ENCODE peak calls at places on chromosomes 11 and 22, in four cellular contexts. T, O, I and U are unnamed samples.

GRCh38 chr11:64371201-64371600 is 12.2 kb downstream of the RPS6KA4 start:
- DNase-seq in T (no peak), I (no peak), O (no peak), U (no peak)

GRCh38 chr11:35893796-35894475 is 49.9 kb upstream of the LDLRAD3 start:
- DNase-seq in T (no peak), O (no peak), I (peak), U (peak)

GRCh38 chr11:1468002-1468401 is 18.6 kb downstream of the MOB2 start:
- DNase-seq in I (no peak), T (no peak), O (no peak), U (no peak)

GRCh38 chr11:133835258-133836075 is 9.8 kb downstream of the SPATA19 start:
- DNase-seq in O (peak), T (no peak), I (peak), U (peak)

GRCh38 chr11:119044708-119045107 is 12.3 kb downstream of the HYOU1 start:
- DNase-seq in T (no peak), I (no peak), O (peak), U (no peak)

GRCh38 chr11:43124272-43124920 is 187.4 kb upstream of the API5 start:
- DNase-seq in I (no peak), T (no peak), O (no peak), U (no peak)

GRCh38 chr22:46428602-46429326 is 93.2 kb downstream of the TRMU start:
- DNase-seq in I (no peak), T (no peak), O (no peak), U (no peak)

GRCh38 chr11:102111011-102111786 is 952 bp downstream of the YAP1 start:
- DNase-seq in I (peak), O (peak), T (no peak), U (peak)

GRCh38 chr11:130673698-130674097 is 225.3 kb downstream of the ADAMTS15 start:
- DNase-seq in O (no peak), I (no peak), T (no peak), U (no peak)

GRCh38 chr11:36763187-36763586 is 165.2 kb upstream of the RAG2 start:
- DNase-seq in T (no peak), I (no peak), O (no peak), U (no peak)

GRCh38 chr22:50469377-50470305 is 5.2 kb downstream of the SBF1 start:
- DNase-seq in O (peak), T (peak), I (peak), U (peak)
- H3K4me3 ChIP-seq in O (no peak), T (no peak), I (no peak), U (no peak)

GRCh38 chr22:49052023-49052538 is 775.6 kb downstream of the BRD1 start:
- DNase-seq in T (no peak), I (no peak), O (peak), U (no peak)
- H3K4me3 ChIP-seq in T (peak), I (no peak), O (no peak), U (no peak)

DNA sequence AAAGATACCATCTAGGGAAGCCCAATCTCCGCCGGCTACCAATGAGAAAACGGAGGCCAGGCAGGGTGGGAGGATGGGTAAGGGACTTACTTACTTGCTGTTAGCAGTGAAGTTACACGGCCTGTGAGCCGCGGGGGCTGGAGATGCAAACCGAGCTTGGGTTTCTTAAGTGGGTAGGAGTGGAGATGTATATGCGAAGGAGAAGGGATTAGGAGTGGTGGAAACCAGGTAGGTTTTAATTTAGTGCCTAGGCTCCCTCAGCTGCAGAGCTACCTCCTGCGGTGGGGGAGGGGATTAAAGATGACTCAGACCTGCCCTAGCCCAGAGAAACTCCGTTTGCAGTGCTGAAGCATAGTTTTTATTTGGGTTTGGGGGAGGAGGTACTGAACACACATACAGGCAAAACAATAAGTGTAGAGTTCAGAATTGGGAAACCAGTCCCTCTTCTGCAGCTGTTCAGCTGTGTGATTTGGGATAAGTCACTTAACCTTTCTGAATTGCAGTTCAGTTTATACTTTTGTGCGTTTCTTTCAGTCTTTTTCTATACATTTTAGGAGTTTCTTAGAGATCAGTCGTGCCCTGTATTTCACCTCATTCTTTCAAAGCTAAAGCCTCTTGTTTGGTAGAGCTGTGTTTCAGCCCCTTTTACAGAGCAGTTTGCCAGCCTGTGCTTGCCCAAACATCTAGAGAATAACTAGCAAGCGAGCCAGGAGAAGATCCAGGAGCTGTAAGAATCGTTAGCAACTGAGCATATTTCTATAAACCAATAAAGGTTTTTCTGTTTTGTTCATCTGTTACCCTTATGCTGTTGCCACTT is 596 bp upstream of the TNRC6B start:
- DNase-seq in T (no peak), I (peak), O (peak), U (peak)
- H3K4me3 ChIP-seq in T (peak), I (peak), O (peak), U (peak)

DNA sequence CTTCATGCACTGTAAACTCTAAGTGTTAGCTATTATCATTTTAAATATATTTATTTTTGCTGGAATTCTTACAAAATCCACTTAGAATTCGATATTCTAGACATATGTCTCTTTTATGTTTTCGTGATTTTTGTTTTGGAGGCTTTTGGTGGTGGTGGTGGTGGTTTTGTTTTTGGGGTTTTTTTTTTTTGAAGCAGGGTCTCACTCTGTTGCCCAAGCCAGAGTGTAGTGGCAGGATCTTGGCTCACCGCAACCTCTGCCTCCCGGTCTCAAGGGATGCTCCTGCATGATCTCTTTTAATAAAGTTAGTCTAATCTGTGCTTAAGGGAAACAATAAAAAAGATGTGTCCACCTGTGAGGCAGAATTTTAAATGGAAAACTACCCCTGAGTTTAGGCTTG is 117.7 kb downstream of the MRTFA start:
- DNase-seq in I (no peak), T (no peak), O (no peak), U (no peak)
- H3K4me3 ChIP-seq in I (no peak), T (no peak), O (no peak), U (no peak)

GRCh38 chr11:114301927-114302326 is 5.7 kb downstream of the NNMT start:
- DNase-seq in O (no peak), I (no peak), T (no peak), U (no peak)
- H3K4me3 ChIP-seq in O (no peak), I (peak), T (peak), U (no peak)